ENCODE peak calls at places on chromosomes 5 and 9, in seven cellular contexts. R is glutamatergic neuron; K is adrenal gland; P is activated CD8-positive, alpha-beta memory T cell treated with anti-CD3 and anti-CD28 coated beads, Interleukin-2, amount 50 U/mL, for 48 hours; Y is SW 1271; I is mammary epithelial cell; Q is GM13977. E is an unnamed sample.

GRCh38 chr9:129333961-129334743 is 156.1 kb upstream of the IER5L start:
- DNase-seq in K (peak), Q (no peak), Y (peak), P (peak), I (peak), R (peak), E (peak)

GRCh38 chr9:95004452-95005275 is 278.2 kb downstream of the AOPEP start:
- DNase-seq in K (peak), R (peak), Q (peak), P (peak), Y (no peak), I (peak), E (peak)

GRCh38 chr9:120710110-120710981 is 3.9 kb downstream of the MEGF9 start:
- DNase-seq in Y (peak), I (peak), Q (no peak), K (no peak), R (no peak), P (no peak), E (no peak)

GRCh38 chr5:56270058-56270457 is 36.9 kb upstream of the ANKRD55 start:
- DNase-seq in Y (no peak), K (no peak), R (no peak), Q (no peak), P (no peak), I (peak), E (no peak)

GRCh38 chr5:107381189-107381856 is 289.4 kb downstream of the EFNA5 start:
- DNase-seq in I (peak), P (no peak), K (no peak), Y (peak), R (no peak), Q (no peak), E (no peak)

GRCh38 chr9:128139621-128140020 is 9.6 kb upstream of the LCN2 start:
- DNase-seq in I (no peak), R (peak), Y (no peak), P (no peak), K (no peak), Q (no peak), E (no peak)

GRCh38 chr9:71783120-71783523 is 14.8 kb upstream of the CEMIP2 start:
- DNase-seq in P (peak), R (peak), K (no peak), Q (no peak), Y (no peak), I (peak), E (no peak)

GRCh38 chr5:53892236-53892635 is 331.8 kb downstream of the NDUFS4 start:
- DNase-seq in P (no peak), I (no peak), Q (no peak), R (no peak), K (no peak), Y (no peak), E (no peak)

GRCh38 chr5:79456449-79456848 is 57.5 kb downstream of the HOMER1 start:
- DNase-seq in Q (no peak), I (no peak), Y (no peak), K (no peak), R (no peak), P (no peak), E (no peak)

GRCh38 chr5:137604348-137605095 is 105.4 kb upstream of the SPOCK1 start:
- DNase-seq in I (no peak), Q (no peak), R (no peak), Y (no peak), K (no peak), P (no peak), E (no peak)

GRCh38 chr5:135615581-135616260 is 36.9 kb upstream of the CXCL14 start:
- DNase-seq in Y (no peak), R (no peak), K (no peak), Q (no peak), I (no peak), P (no peak), E (no peak)

GRCh38 chr9:5578698-5579085 is 50.2 kb upstream of the RIC1 start:
- DNase-seq in Y (no peak), I (peak), P (no peak), Q (no peak), K (no peak), R (no peak), E (no peak)

GRCh38 chr5:6419340-6419852 is 29.3 kb upstream of the UBE2QL1 start:
- DNase-seq in Q (no peak), I (no peak), Y (no peak), K (no peak), R (no peak), P (no peak), E (no peak)

GRCh38 chr9:109556061-109556460 is 58.0 kb upstream of the PTPN3 start:
- DNase-seq in I (peak), Y (no peak), K (no peak), R (no peak), Q (no peak), P (no peak), E (no peak)

GRCh38 chr5:166883016-166883415 is 1408.4 kb upstream of the WWC1 start:
- DNase-seq in I (peak), K (no peak), P (no peak), R (no peak), Q (no peak), Y (no peak), E (no peak)

GRCh38 chr9:114417511-114417910 is 29.7 kb upstream of the AKNA start:
- DNase-seq in Y (no peak), K (no peak), I (peak), R (no peak), P (no peak), Q (no peak), E (no peak)

GRCh38 chr9:109730228-109730627 is 49.8 kb upstream of the PALM2AKAP2 start:
- DNase-seq in R (no peak), K (no peak), Q (no peak), Y (no peak), P (no peak), I (peak), E (no peak)